ENCODE peak calls at places on chromosomes 4 and X, in nine cellular contexts. One of them, this sample, is unnamed.

GRCh38 chrX:17442898-17443297 is 67.9 kb downstream of the NHS start:
- DNase-seq in Right ventricle myocardium superior: no peak
- DNase-seq in AG04450: no peak
- DNase-seq in activated CD8-positive, alpha-beta memory T cell treated with anti-CD3 and anti-CD28 coated beads for 1 hour: no peak
- DNase-seq in stomach: no peak
- DNase-seq in AG20443: no peak
- DNase-seq in lung microvascular endothelial cell: no peak
- DNase-seq in NB4: no peak
- DNase-seq in EH: no peak
- DNase-seq in this sample: no peak

GRCh38 chrX:24956828-24957227 is 58.9 kb downstream of the ARX start:
- DNase-seq in Right ventricle myocardium superior: no peak
- DNase-seq in AG04450: peak
- DNase-seq in activated CD8-positive, alpha-beta memory T cell treated with anti-CD3 and anti-CD28 coated beads for 1 hour: no peak
- DNase-seq in stomach: no peak
- DNase-seq in AG20443: peak
- DNase-seq in lung microvascular endothelial cell: no peak
- DNase-seq in NB4: no peak
- DNase-seq in EH: peak
- DNase-seq in this sample: no peak

GRCh38 chrX:48956728-48957414 is 536 bp downstream of the OTUD5 start:
- DNase-seq in Right ventricle myocardium superior: peak
- DNase-seq in AG04450: no peak
- DNase-seq in activated CD8-positive, alpha-beta memory T cell treated with anti-CD3 and anti-CD28 coated beads for 1 hour: peak
- DNase-seq in stomach: peak
- DNase-seq in AG20443: peak
- DNase-seq in lung microvascular endothelial cell: peak
- DNase-seq in NB4: peak
- DNase-seq in EH: no peak
- DNase-seq in this sample: peak

GRCh38 chr4:27568236-27568951 is 707.8 kb downstream of the STIM2 start:
- DNase-seq in Right ventricle myocardium superior: no peak
- DNase-seq in AG04450: no peak
- DNase-seq in activated CD8-positive, alpha-beta memory T cell treated with anti-CD3 and anti-CD28 coated beads for 1 hour: no peak
- DNase-seq in stomach: no peak
- DNase-seq in AG20443: no peak
- DNase-seq in lung microvascular endothelial cell: no peak
- DNase-seq in NB4: no peak
- DNase-seq in EH: no peak
- DNase-seq in this sample: no peak

GRCh38 chr4:90695411-90695810 is 568.2 kb downstream of the CCSER1 start:
- DNase-seq in Right ventricle myocardium superior: no peak
- DNase-seq in AG04450: no peak
- DNase-seq in activated CD8-positive, alpha-beta memory T cell treated with anti-CD3 and anti-CD28 coated beads for 1 hour: no peak
- DNase-seq in stomach: no peak
- DNase-seq in AG20443: no peak
- DNase-seq in lung microvascular endothelial cell: no peak
- DNase-seq in NB4: no peak
- DNase-seq in EH: no peak
- DNase-seq in this sample: no peak

GRCh38 chr4:128560754-128561495 is 248.6 kb upstream of the JADE1 start:
- DNase-seq in Right ventricle myocardium superior: no peak
- DNase-seq in AG04450: peak
- DNase-seq in activated CD8-positive, alpha-beta memory T cell treated with anti-CD3 and anti-CD28 coated beads for 1 hour: no peak
- DNase-seq in stomach: no peak
- DNase-seq in AG20443: no peak
- DNase-seq in lung microvascular endothelial cell: no peak
- DNase-seq in NB4: no peak
- DNase-seq in EH: peak
- DNase-seq in this sample: no peak

GRCh38 chr4:82217986-82218715 is 155.6 kb downstream of the HNRNPD start:
- DNase-seq in Right ventricle myocardium superior: no peak
- DNase-seq in AG04450: no peak
- DNase-seq in activated CD8-positive, alpha-beta memory T cell treated with anti-CD3 and anti-CD28 coated beads for 1 hour: no peak
- DNase-seq in stomach: no peak
- DNase-seq in AG20443: peak
- DNase-seq in lung microvascular endothelial cell: peak
- DNase-seq in NB4: no peak
- DNase-seq in EH: no peak
- DNase-seq in this sample: no peak

GRCh38 chr4:36317731-36318130 is 36.3 kb downstream of the DTHD1 start:
- DNase-seq in Right ventricle myocardium superior: no peak
- DNase-seq in AG04450: no peak
- DNase-seq in activated CD8-positive, alpha-beta memory T cell treated with anti-CD3 and anti-CD28 coated beads for 1 hour: no peak
- DNase-seq in stomach: no peak
- DNase-seq in AG20443: no peak
- DNase-seq in lung microvascular endothelial cell: no peak
- DNase-seq in NB4: no peak
- DNase-seq in EH: no peak
- DNase-seq in this sample: no peak

GRCh38 chr4:7070729-7071511 is 3.1 kb upstream of the GRPEL1 start:
- DNase-seq in Right ventricle myocardium superior: peak
- DNase-seq in AG04450: peak
- DNase-seq in activated CD8-positive, alpha-beta memory T cell treated with anti-CD3 and anti-CD28 coated beads for 1 hour: peak
- DNase-seq in stomach: peak
- DNase-seq in AG20443: peak
- DNase-seq in lung microvascular endothelial cell: peak
- DNase-seq in NB4: peak
- DNase-seq in EH: peak
- DNase-seq in this sample: peak